ENCODE peak calls at places on chromosome 17, in seven cellular contexts. F is SK-N-SH, O is H1, K is HepG2, D is GM12878, M is K562, X is HCT116. G is an unnamed sample.

GRCh38 chr17:4167786-4168185 is 24.8 kb downstream of the CYB5D2 start:
- DNase-seq in F (no peak), O (no peak), K (no peak), D (no peak), M (no peak), X (no peak), G (no peak)

GRCh38 chr17:35141681-35142466 is at the start of gene NLE1:
- DNase-seq in F (peak), O (peak), K (peak), D (peak), M (peak), X (peak), G (peak)

GRCh38 chr17:48907713-48908046 is 527 bp upstream of the UBE2Z start:
- DNase-seq in F (no peak), O (no peak), K (no peak), D (no peak), M (no peak), X (no peak), G (no peak)

GRCh38 chr17:8869416-8869815 is 1.9 kb upstream of the PIK3R6 start:
- DNase-seq in F (no peak), O (no peak), K (no peak), D (no peak), M (no peak), X (no peak), G (no peak)

GRCh38 chr17:44919885-44920564 is 4.7 kb upstream of the GFAP start:
- DNase-seq in F (peak), O (peak), K (peak), D (peak), M (peak), X (peak), G (peak)

GRCh38 chr17:20156196-20157077 is 147.3 kb downstream of the SPECC1 start:
- DNase-seq in F (peak), O (no peak), K (peak), D (no peak), M (peak), X (peak), G (peak)

GRCh38 chr17:40953876-40954275 is 12.9 kb downstream of the KRT39 start:
- DNase-seq in F (no peak), O (no peak), K (no peak), D (no peak), M (no peak), X (peak), G (peak)

GRCh38 chr17:39167492-39167891 is 1.5 kb upstream of the ARL5C start:
- DNase-seq in F (no peak), O (no peak), K (no peak), D (no peak), M (no peak), X (no peak), G (no peak)

GRCh38 chr17:75981019-75981615 is 2.1 kb downstream of the TEN1 start:
- DNase-seq in F (no peak), O (no peak), K (no peak), D (no peak), M (no peak), X (no peak), G (no peak)

GRCh38 chr17:9003355-9004131 is 17.8 kb upstream of the NTN1 start:
- DNase-seq in F (peak), O (no peak), K (no peak), D (no peak), M (no peak), X (no peak), G (no peak)

GRCh38 chr17:40886090-40886489 is 1.0 kb upstream of the KRT20 start:
- DNase-seq in F (no peak), O (no peak), K (no peak), D (no peak), M (no peak), X (no peak), G (no peak)

GRCh38 chr17:66900126-66901010 is 64.1 kb upstream of the CACNG4 start:
- DNase-seq in F (peak), O (no peak), K (peak), D (no peak), M (peak), X (peak), G (peak)

GRCh38 chr17:41322264-41322902 is 6.9 kb upstream of the KRTAP17-1 start:
- DNase-seq in F (peak), O (no peak), K (peak), D (no peak), M (peak), X (peak), G (peak)

GRCh38 chr17:50689956-50690886 is 17.5 kb downstream of the ANKRD40 start:
- DNase-seq in F (peak), O (no peak), K (no peak), D (no peak), M (no peak), X (no peak), G (no peak)

GRCh38 chr17:50693041-50693682 is 14.6 kb downstream of the ANKRD40 start:
- DNase-seq in F (no peak), O (no peak), K (peak), D (no peak), M (no peak), X (no peak), G (no peak)

GRCh38 chr17:50690887-50691549 is 16.7 kb downstream of the ANKRD40 start:
- DNase-seq in F (no peak), O (no peak), K (no peak), D (no peak), M (no peak), X (no peak), G (peak)

GRCh38 chr17:50692448-50693040 is 15.2 kb downstream of the ANKRD40 start:
- DNase-seq in F (no peak), O (no peak), K (no peak), D (no peak), M (no peak), X (no peak), G (peak)

GRCh38 chr17:50691550-50692447 is 15.9 kb downstream of the ANKRD40 start:
- DNase-seq in F (no peak), O (no peak), K (peak), D (no peak), M (no peak), X (no peak), G (peak)
- TF ChIP-seq JUND in F (no peak), O (no peak), K (no peak), D (no peak), M (no peak), X (no peak), G (no peak)

GRCh38 chr17:81295678-81296381 is 723 bp upstream of the SLC38A10 start:
- DNase-seq in F (peak), O (peak), K (peak), D (no peak), M (no peak), X (peak), G (peak)
- TF ChIP-seq JUND in F (no peak), O (no peak), K (no peak), D (no peak), M (no peak), X (no peak), G (no peak)

DNA sequence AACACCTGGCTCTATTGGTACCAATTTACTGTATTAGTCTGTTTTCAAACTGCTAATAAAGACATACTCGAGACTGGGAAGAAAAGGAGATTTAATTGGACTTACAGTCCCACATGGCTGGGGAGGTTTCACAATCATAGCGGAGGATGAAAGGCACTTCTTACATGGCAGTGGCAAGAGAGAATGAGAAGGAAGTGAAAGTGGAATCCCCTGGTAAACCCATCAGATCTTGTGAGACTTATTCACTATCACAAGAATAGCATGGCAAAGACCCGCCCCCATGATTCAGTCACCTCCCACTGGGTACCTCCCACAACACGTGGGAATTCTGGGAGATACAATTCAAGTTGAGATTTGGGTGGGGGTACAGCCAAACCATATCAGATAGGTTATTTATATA is 22.6 kb upstream of the GOSR1 start:
- DNase-seq in F (no peak), O (no peak), K (no peak), D (no peak), M (no peak), X (no peak), G (no peak)
- TF ChIP-seq JUND in F (no peak), O (no peak), K (no peak), D (no peak), M (no peak), X (no peak), G (no peak)

GRCh38 chr17:12178644-12179330 is 158.1 kb downstream of the MAP2K4 start:
- DNase-seq in F (no peak), O (no peak), K (no peak), D (no peak), M (no peak), X (no peak), G (no peak)

GRCh38 chr17:12180644-12181261 is 160.1 kb downstream of the MAP2K4 start:
- DNase-seq in F (peak), O (no peak), K (peak), D (peak), M (peak), X (peak), G (peak)
- TF ChIP-seq JUND in F (no peak), O (no peak), K (no peak), D (no peak), M (no peak), X (no peak), G (no peak)

GRCh38 chr17:55242481-55242880 is 22.3 kb upstream of the HLF start:
- DNase-seq in F (no peak), O (no peak), K (no peak), D (no peak), M (no peak), X (no peak), G (no peak)
- TF ChIP-seq JUND in F (no peak), O (no peak), K (no peak), D (no peak), M (no peak), X (no peak), G (no peak)

GRCh38 chr17:32541640-32542039 is 54.8 kb downstream of the CDK5R1 start:
- DNase-seq in F (no peak), O (no peak), K (no peak), D (no peak), M (no peak), X (no peak), G (no peak)
- TF ChIP-seq JUND in F (no peak), O (no peak), K (no peak), D (no peak), M (no peak), X (no peak), G (no peak)

DNA sequence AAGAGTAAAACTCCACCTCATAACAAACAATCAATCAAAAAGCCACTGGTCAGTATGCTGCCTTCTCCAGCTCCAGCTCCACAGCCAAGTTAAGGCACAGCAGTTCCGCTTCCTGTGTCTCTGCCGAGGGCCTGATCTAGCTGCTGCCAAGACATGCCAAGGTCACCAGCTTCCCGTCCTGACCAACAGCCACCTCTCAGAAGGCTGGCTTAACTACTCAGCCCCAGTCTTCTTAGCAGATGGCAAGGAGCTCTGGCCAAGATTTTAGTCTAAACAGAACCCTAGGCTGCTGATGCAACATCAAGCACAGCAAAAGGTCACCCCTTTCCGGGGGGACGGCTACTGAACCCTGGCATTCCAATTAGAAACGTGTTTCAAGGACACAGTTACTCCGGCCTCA is 17.7 kb upstream of the MNT start:
- DNase-seq in F (no peak), O (no peak), K (no peak), D (no peak), M (no peak), X (no peak), G (no peak)
- TF ChIP-seq JUND in F (no peak), O (no peak), K (no peak), D (no peak), M (no peak), X (no peak), G (no peak)

GRCh38 chr17:30210366-30210765 is 25.1 kb downstream of the SLC6A4 start:
- DNase-seq in F (no peak), O (no peak), K (no peak), D (no peak), M (no peak), X (no peak), G (no peak)
- TF ChIP-seq JUND in F (no peak), O (no peak), K (no peak), D (no peak), M (no peak), X (no peak), G (no peak)

DNA sequence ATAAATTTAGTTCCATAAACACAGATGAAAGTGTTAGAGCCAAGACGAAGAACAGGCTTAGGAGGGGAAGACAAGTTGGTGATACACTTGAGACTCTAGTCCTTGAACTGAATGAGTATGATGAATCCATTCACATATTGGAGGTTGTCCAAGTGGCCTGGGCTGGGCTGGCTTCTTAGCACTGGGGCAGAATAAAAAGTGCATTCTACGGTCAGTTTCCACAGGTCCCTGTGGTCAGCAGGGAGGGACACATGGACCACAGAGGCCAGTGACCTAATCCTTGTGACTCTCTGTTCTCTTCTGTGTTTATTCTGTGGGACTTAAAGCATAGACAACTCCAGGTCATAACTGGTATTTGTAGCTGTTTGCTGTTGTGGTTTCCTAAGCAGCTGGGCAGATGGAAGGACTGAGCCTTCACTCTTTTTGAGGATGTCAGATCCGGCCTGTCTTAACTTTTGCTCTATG is 98.5 kb upstream of the SMIM36 start:
- DNase-seq in F (no peak), O (no peak), K (no peak), D (no peak), M (no peak), X (no peak), G (no peak)
- TF ChIP-seq JUND in F (no peak), O (no peak), K (no peak), D (no peak), M (no peak), X (no peak), G (no peak)